ENCODE peak calls at places on chromosomes 2 and 18, in five cellular contexts. G is stomach, V is EL, K is amniotic stem cell, U is EH. T is an unnamed sample.

GRCh38 chr2:172285010-172285621 is 142.3 kb upstream of the ITGA6 start:
- DNase-seq in G (no peak), V (peak; percentile 70), K (no peak), U (peak; percentile 93), T (no peak)

GRCh38 chr18:3115430-3116025 is 102.6 kb upstream of the LPIN2 start:
- DNase-seq in G (no peak), V (no peak), K (no peak), U (no peak), T (no peak)

GRCh38 chr2:80454628-80455027 is 150.1 kb upstream of the LRRTM1 start:
- DNase-seq in G (no peak), V (no peak), K (no peak), U (no peak), T (no peak)

GRCh38 chr2:24080721-24081120 is 3.9 kb downstream of the TP53I3 start:
- DNase-seq in G (no peak), V (no peak), K (no peak), U (no peak), T (no peak)

GRCh38 chr2:42810971-42811865 is 18.8 kb upstream of the HAAO start:
- DNase-seq in G (no peak), V (peak; percentile 76), K (no peak), U (peak; percentile 59), T (no peak)

GRCh38 chr2:118046628-118047210 is 32.8 kb upstream of the CCDC93 start:
- DNase-seq in G (no peak), V (peak; percentile 35), K (peak; percentile 29), U (peak; percentile 50), T (peak; percentile 28)

GRCh38 chr2:33491685-33492084 is 15.2 kb downstream of the RASGRP3 start:
- DNase-seq in G (no peak), V (no peak), K (no peak), U (no peak), T (no peak)

GRCh38 chr2:47422560-47422959 is 19.6 kb downstream of the MSH2 start:
- DNase-seq in G (no peak), V (peak; percentile 86), K (no peak), U (peak; percentile 72), T (no peak)

GRCh38 chr18:22734812-22735627 is 198.1 kb upstream of the RBBP8 start:
- DNase-seq in G (no peak), V (no peak), K (no peak), U (peak; percentile 3), T (no peak)

GRCh38 chr2:235903803-235904637 is 264.2 kb downstream of the GBX2 start:
- DNase-seq in G (no peak), V (no peak), K (no peak), U (no peak), T (no peak)

GRCh38 chr2:118806797-118807667 is 40.4 kb downstream of the EN1 start:
- DNase-seq in G (no peak), V (no peak), K (no peak), U (no peak), T (no peak)

T was measured in SJSA1.